ENCODE peak calls at places on chromosomes 5 and 9, in four cellular contexts. One of them, this sample, is unnamed.

GRCh38 chr9:38507587-38507986 is 83.3 kb upstream of the IGFBPL1 start:
- DNase-seq in activated T-cell treated with anti-CD3 and anti-CD28 coated beads, Interleukin-2, amount 50 U/mL, for 24 hours: no peak
- DNase-seq in brain pericyte: no peak
- DNase-seq in iPS DF 6.9: no peak
- DNase-seq in this sample: no peak

GRCh38 chr5:684771-685216 is 8.4 kb downstream of the TPPP start:
- DNase-seq in brain pericyte: no peak
- DNase-seq in activated T-cell treated with anti-CD3 and anti-CD28 coated beads, Interleukin-2, amount 50 U/mL, for 24 hours: no peak
- DNase-seq in iPS DF 6.9: no peak
- DNase-seq in this sample: no peak

GRCh38 chr5:168820776-168821302 is 241.7 kb upstream of the PANK3 start:
- DNase-seq in iPS DF 6.9: no peak
- DNase-seq in activated T-cell treated with anti-CD3 and anti-CD28 coated beads, Interleukin-2, amount 50 U/mL, for 24 hours: no peak
- DNase-seq in brain pericyte: no peak
- DNase-seq in this sample: no peak

GRCh38 chr5:153883829-153884228 is 154.9 kb downstream of the FAM114A2 start:
- DNase-seq in activated T-cell treated with anti-CD3 and anti-CD28 coated beads, Interleukin-2, amount 50 U/mL, for 24 hours: no peak
- DNase-seq in iPS DF 6.9: no peak
- DNase-seq in brain pericyte: no peak
- DNase-seq in this sample: no peak

GRCh38 chr5:96870094-96871021 is 5.9 kb upstream of the ERAP2 start:
- DNase-seq in activated T-cell treated with anti-CD3 and anti-CD28 coated beads, Interleukin-2, amount 50 U/mL, for 24 hours: no peak
- DNase-seq in iPS DF 6.9: no peak
- DNase-seq in brain pericyte: no peak
- DNase-seq in this sample: no peak

GRCh38 chr9:136721339-136722092 is 9.1 kb downstream of the DIPK1B start:
- DNase-seq in brain pericyte: no peak
- DNase-seq in activated T-cell treated with anti-CD3 and anti-CD28 coated beads, Interleukin-2, amount 50 U/mL, for 24 hours: no peak
- DNase-seq in iPS DF 6.9: no peak
- DNase-seq in this sample: no peak

GRCh38 chr5:33608476-33609026 is 167.8 kb downstream of the TARS1 start:
- DNase-seq in brain pericyte: no peak
- DNase-seq in activated T-cell treated with anti-CD3 and anti-CD28 coated beads, Interleukin-2, amount 50 U/mL, for 24 hours: no peak
- DNase-seq in iPS DF 6.9: no peak
- DNase-seq in this sample: no peak

GRCh38 chr5:178532666-178533065 is 57.5 kb downstream of the COL23A1 start:
- DNase-seq in brain pericyte: no peak
- DNase-seq in iPS DF 6.9: no peak
- DNase-seq in activated T-cell treated with anti-CD3 and anti-CD28 coated beads, Interleukin-2, amount 50 U/mL, for 24 hours: no peak
- DNase-seq in this sample: no peak

GRCh38 chr5:179089502-179089901 is 29.3 kb downstream of the ZNF354C start:
- DNase-seq in brain pericyte: no peak
- DNase-seq in iPS DF 6.9: no peak
- DNase-seq in activated T-cell treated with anti-CD3 and anti-CD28 coated beads, Interleukin-2, amount 50 U/mL, for 24 hours: no peak
- DNase-seq in this sample: no peak

GRCh38 chr9:127525426-127526188 is 74.3 kb downstream of the LRSAM1 start:
- DNase-seq in activated T-cell treated with anti-CD3 and anti-CD28 coated beads, Interleukin-2, amount 50 U/mL, for 24 hours: no peak
- DNase-seq in brain pericyte: no peak
- DNase-seq in iPS DF 6.9: no peak
- DNase-seq in this sample: peak

GRCh38 chr5:17373406-17374110 is 124.5 kb upstream of the TAF11L2 start:
- DNase-seq in activated T-cell treated with anti-CD3 and anti-CD28 coated beads, Interleukin-2, amount 50 U/mL, for 24 hours: no peak
- DNase-seq in brain pericyte: no peak
- DNase-seq in iPS DF 6.9: no peak
- DNase-seq in this sample: no peak

GRCh38 chr5:154757647-154758406 is 2.6 kb downstream of the LARP1 start:
- DNase-seq in brain pericyte: no peak
- DNase-seq in iPS DF 6.9: no peak
- DNase-seq in activated T-cell treated with anti-CD3 and anti-CD28 coated beads, Interleukin-2, amount 50 U/mL, for 24 hours: no peak
- DNase-seq in this sample: no peak

GRCh38 chr9:99075246-99075912 is 29.5 kb upstream of the TGFBR1 start:
- DNase-seq in iPS DF 6.9: no peak
- DNase-seq in activated T-cell treated with anti-CD3 and anti-CD28 coated beads, Interleukin-2, amount 50 U/mL, for 24 hours: no peak
- DNase-seq in brain pericyte: no peak
- DNase-seq in this sample: no peak

GRCh38 chr5:73899055-73899454 is 273.1 kb downstream of the ARHGEF28 start:
- DNase-seq in brain pericyte: no peak
- DNase-seq in iPS DF 6.9: no peak
- DNase-seq in activated T-cell treated with anti-CD3 and anti-CD28 coated beads, Interleukin-2, amount 50 U/mL, for 24 hours: no peak
- DNase-seq in this sample: no peak

GRCh38 chr9:130042406-130042930 is 521 bp downstream of the FNBP1 start:
- DNase-seq in brain pericyte: no peak
- DNase-seq in iPS DF 6.9: no peak
- DNase-seq in activated T-cell treated with anti-CD3 and anti-CD28 coated beads, Interleukin-2, amount 50 U/mL, for 24 hours: no peak
- DNase-seq in this sample: no peak

GRCh38 chr5:91352831-91353695 is 30.1 kb downstream of the ARRDC3 start:
- DNase-seq in brain pericyte: no peak
- DNase-seq in activated T-cell treated with anti-CD3 and anti-CD28 coated beads, Interleukin-2, amount 50 U/mL, for 24 hours: no peak
- DNase-seq in iPS DF 6.9: no peak
- DNase-seq in this sample: no peak

This sample was measured in HCT116.